ENCODE peak calls at places on chromosome 17, in five cellular contexts. T is aorta; B is DND-41; Q is stimulated activated CD8-positive, alpha-beta memory T cell treated with anti-CD3 and anti-CD28 coated beads, Interleukin-12 subunit alpha, Interleukin-12 subunit beta, amount 100 ng/mL, for 1 hour; I is HuH-7.5. W is an unnamed sample.

GRCh38 chr17:73888875-73889274 is 244.6 kb upstream of the SDK2 start:
- DNase-seq in T (no peak), B (no peak), Q (no peak), I (no peak), W (no peak)

GRCh38 chr17:53516643-53517042 is 306.1 kb upstream of the KIF2B start:
- DNase-seq in T (no peak), B (no peak), Q (no peak), I (no peak), W (no peak)

GRCh38 chr17:44235583-44235936 is 16.1 kb upstream of the UBTF start:
- DNase-seq in T (no peak), B (no peak), Q (no peak), I (no peak), W (no peak)

GRCh38 chr17:66900126-66901010 is 64.1 kb upstream of the CACNG4 start:
- DNase-seq in T (no peak), B (no peak), Q (no peak), I (no peak), W (no peak)

GRCh38 chr17:6420173-6420641 is 14.7 kb downstream of the AIPL1 start:
- DNase-seq in T (no peak), B (no peak), Q (no peak), I (peak), W (no peak)

GRCh38 chr17:3027786-3028532 is 35.4 kb downstream of the OR1D5 start:
- DNase-seq in T (peak), B (no peak), Q (no peak), I (no peak), W (no peak)

GRCh38 chr17:81295678-81296381 is 723 bp upstream of the SLC38A10 start:
- DNase-seq in T (peak), B (peak), Q (peak), I (no peak), W (no peak)

GRCh38 chr17:77817953-77818352 is 140.6 kb upstream of the TNRC6C start:
- DNase-seq in T (peak), B (no peak), Q (no peak), I (no peak), W (no peak)

GRCh38 chr17:79979201-79979840 is 56.4 kb downstream of the TBC1D16 start:
- DNase-seq in T (peak), B (no peak), Q (no peak), I (no peak), W (no peak)

GRCh38 chr17:57603978-57604377 is 141.1 kb downstream of the CCDC182 start:
- DNase-seq in T (peak), B (peak), Q (peak), I (no peak), W (no peak)

GRCh38 chr17:50468120-50469004 is at the start of gene CHAD:
- DNase-seq in T (no peak), B (no peak), Q (no peak), I (no peak), W (no peak)

GRCh38 chr17:3678821-3679175 is 10.2 kb downstream of the EMC6 start:
- DNase-seq in T (no peak), B (no peak), Q (no peak), I (no peak), W (no peak)

GRCh38 chr17:46818319-46818928 is at the start of gene WNT3:
- DNase-seq in T (no peak), B (no peak), Q (peak), I (peak), W (no peak)

GRCh38 chr17:81925860-81926450 is 1.6 kb downstream of the MAFG start:
- DNase-seq in T (no peak), B (no peak), Q (no peak), I (no peak), W (no peak)